ENCODE peak calls at places on chromosomes 11 and 22, in ten cellular contexts. Q, F, G, D, B, O, V, M, H and Z are unnamed samples.
A peak's percentile ranks its signal among the peaks of the same experiment; 100 is the strongest.

GRCh38 chr22:39748877-39749276 is 144.7 kb downstream of the ENTHD1 start:
- DNase-seq in Q (no peak), F (peak; percentile 89), G (no peak), D (no peak), B (peak; percentile 91), O (no peak), V (peak; percentile 51), M (peak; percentile 55), H (no peak), Z (peak; percentile 48)

GRCh38 chr22:30557243-30557642 is 10.7 kb upstream of the SEC14L6 start:
- DNase-seq in Q (no peak), F (no peak), G (no peak), D (no peak), B (no peak), O (no peak), V (no peak), M (no peak), H (no peak), Z (no peak)

GRCh38 chr11:129960216-129961214 is 42.1 kb downstream of the PRDM10 start:
- DNase-seq in Q (no peak), F (peak; percentile 89), G (no peak), D (no peak), B (peak; percentile 94), O (no peak), V (peak; percentile 75), M (no peak), H (no peak), Z (peak; percentile 98)

GRCh38 chr11:20609727-20610707 is 10.6 kb downstream of the SLC6A5 start:
- DNase-seq in Q (peak; percentile 54), F (peak; percentile 64), G (peak; percentile 81), D (peak; percentile 78), B (peak; percentile 46), O (peak; percentile 62), V (peak; percentile 87), M (peak; percentile 88), H (peak; percentile 11), Z (peak; percentile 71)

GRCh38 chr11:36757122-36757521 is 159.1 kb upstream of the RAG2 start:
- DNase-seq in Q (no peak), F (no peak), G (no peak), D (no peak), B (no peak), O (no peak), V (no peak), M (no peak), H (no peak), Z (no peak)

GRCh38 chr11:65014146-65014960 is at the start of gene ARL2:
- DNase-seq in Q (no peak), F (no peak), G (no peak), D (no peak), B (no peak), O (peak; percentile 53), V (peak; percentile 22), M (no peak), H (no peak), Z (no peak)

GRCh38 chr11:933936-934335 is 8.3 kb downstream of the AP2A2 start:
- DNase-seq in Q (no peak), F (no peak), G (peak; percentile 10), D (no peak), B (no peak), O (no peak), V (no peak), M (no peak), H (no peak), Z (no peak)

GRCh38 chr11:126816655-126817054 is 183.9 kb downstream of the KIRREL3 start:
- DNase-seq in Q (no peak), F (peak; percentile 10), G (no peak), D (no peak), B (no peak), O (no peak), V (no peak), M (no peak), H (no peak), Z (no peak)

GRCh38 chr11:129996113-129996870 is 6.3 kb downstream of the PRDM10 start:
- DNase-seq in Q (no peak), F (no peak), G (no peak), D (no peak), B (peak; percentile 12), O (no peak), V (no peak), M (no peak), H (no peak), Z (no peak)

GRCh38 chr11:94884322-94884721 is 89.0 kb downstream of the CWC15 start:
- DNase-seq in Q (no peak), F (no peak), G (no peak), D (no peak), B (no peak), O (no peak), V (no peak), M (no peak), H (no peak), Z (no peak)

GRCh38 chr11:107592256-107592655 is 1.3 kb downstream of the ELMOD1 start:
- DNase-seq in Q (peak; percentile 25), F (no peak), G (no peak), D (no peak), B (no peak), O (no peak), V (no peak), M (no peak), H (no peak), Z (no peak)

GRCh38 chr11:104526006-104526405 is 362.1 kb upstream of the PDGFD start:
- DNase-seq in Q (no peak), F (no peak), G (no peak), D (no peak), B (no peak), O (no peak), V (no peak), M (no peak), H (no peak), Z (no peak)

GRCh38 chr11:5380740-5381342 is 2.8 kb upstream of the OR51M1 start:
- DNase-seq in Q (no peak), F (peak; percentile 70), G (peak; percentile 44), D (no peak), B (peak; percentile 79), O (peak; percentile 5), V (peak; percentile 68), M (no peak), H (no peak), Z (peak; percentile 65)

GRCh38 chr22:42630901-42631602 is 9.3 kb downstream of the ATP5MGL start:
- DNase-seq in Q (no peak), F (peak; percentile 37), G (no peak), D (no peak), B (no peak), O (no peak), V (peak; percentile 51), M (no peak), H (no peak), Z (no peak)

GRCh38 chr11:36455658-36456111 is 54.4 kb downstream of the TRAF6 start:
- DNase-seq in Q (peak; percentile 25), F (peak; percentile 99), G (peak; percentile 91), D (no peak), B (peak; percentile 98), O (no peak), V (peak; percentile 88), M (no peak), H (no peak), Z (peak; percentile 67)

GRCh38 chr11:62150887-62151736 is 27.3 kb downstream of the INCENP start:
- DNase-seq in Q (no peak), F (no peak), G (no peak), D (no peak), B (no peak), O (no peak), V (no peak), M (no peak), H (no peak), Z (no peak)